ENCODE peak calls at places on chromosome 16, in five cellular contexts. One of them, this sample, is unnamed.

GRCh38 chr16:66451548-66451947 is 24.5 kb downstream of the BEAN1 start:
- DNase-seq in LNCaP clone FGC: no peak
- DNase-seq in AG04450: no peak
- DNase-seq in neuronal stem cell: no peak
- DNase-seq in heart right ventricle: no peak
- DNase-seq in this sample: peak; percentile 31

GRCh38 chr16:78331749-78332148 is 232.3 kb downstream of the WWOX start:
- DNase-seq in LNCaP clone FGC: no peak
- DNase-seq in AG04450: no peak
- DNase-seq in neuronal stem cell: no peak
- DNase-seq in heart right ventricle: no peak
- DNase-seq in this sample: no peak

GRCh38 chr16:89801800-89802199 is 14.6 kb downstream of the FANCA start:
- DNase-seq in LNCaP clone FGC: no peak
- DNase-seq in AG04450: no peak
- DNase-seq in neuronal stem cell: no peak
- DNase-seq in heart right ventricle: no peak
- DNase-seq in this sample: no peak

GRCh38 chr16:4293822-4294457 is 21.1 kb upstream of the TFAP4 start:
- DNase-seq in LNCaP clone FGC: no peak
- DNase-seq in AG04450: no peak
- DNase-seq in neuronal stem cell: no peak
- DNase-seq in heart right ventricle: peak; percentile 52
- DNase-seq in this sample: no peak

GRCh38 chr16:35311475-35311874 is 1852.1 kb downstream of the TP53TG3F start:
- DNase-seq in LNCaP clone FGC: no peak
- DNase-seq in AG04450: no peak
- DNase-seq in neuronal stem cell: no peak
- DNase-seq in heart right ventricle: no peak
- DNase-seq in this sample: no peak

GRCh38 chr16:87661561-87661960 is 59.3 kb downstream of the JPH3 start:
- DNase-seq in LNCaP clone FGC: no peak
- DNase-seq in AG04450: no peak
- DNase-seq in neuronal stem cell: peak; percentile 63
- DNase-seq in heart right ventricle: peak; percentile 43
- DNase-seq in this sample: no peak

GRCh38 chr16:81582655-81583441 is 138.2 kb downstream of the CMIP start:
- DNase-seq in LNCaP clone FGC: no peak
- DNase-seq in AG04450: no peak
- DNase-seq in neuronal stem cell: no peak
- DNase-seq in heart right ventricle: no peak
- DNase-seq in this sample: no peak

GRCh38 chr16:88856122-88856827 is 472 bp downstream of the GALNS start:
- DNase-seq in LNCaP clone FGC: no peak
- DNase-seq in AG04450: no peak
- DNase-seq in neuronal stem cell: peak; percentile 37
- DNase-seq in heart right ventricle: no peak
- DNase-seq in this sample: no peak

GRCh38 chr16:87235810-87236515 is 81.2 kb downstream of the C16orf95 start:
- DNase-seq in LNCaP clone FGC: no peak
- DNase-seq in AG04450: no peak
- DNase-seq in neuronal stem cell: no peak
- DNase-seq in heart right ventricle: no peak
- DNase-seq in this sample: no peak

GRCh38 chr16:12927591-12927990 is 26.2 kb downstream of the SHISA9 start:
- DNase-seq in LNCaP clone FGC: no peak
- DNase-seq in AG04450: no peak
- DNase-seq in neuronal stem cell: no peak
- DNase-seq in heart right ventricle: no peak
- DNase-seq in this sample: no peak

GRCh38 chr16:58885528-58886170 is 151.5 kb upstream of the GOT2 start:
- DNase-seq in LNCaP clone FGC: no peak
- DNase-seq in AG04450: no peak
- DNase-seq in neuronal stem cell: no peak
- DNase-seq in heart right ventricle: no peak
- DNase-seq in this sample: no peak

GRCh38 chr16:48041861-48042435 is 113.8 kb downstream of the ABCC12 start:
- DNase-seq in LNCaP clone FGC: no peak
- DNase-seq in AG04450: no peak
- DNase-seq in neuronal stem cell: no peak
- DNase-seq in heart right ventricle: no peak
- DNase-seq in this sample: no peak

GRCh38 chr16:74667215-74667765 is 613 bp upstream of the RFWD3 start:
- DNase-seq in LNCaP clone FGC: no peak
- DNase-seq in AG04450: no peak
- DNase-seq in neuronal stem cell: peak; percentile 20
- DNase-seq in heart right ventricle: peak; percentile 13
- DNase-seq in this sample: no peak

GRCh38 chr16:23753908-23754593 is 775 bp upstream of the CHP2 start:
- DNase-seq in LNCaP clone FGC: no peak
- DNase-seq in AG04450: no peak
- DNase-seq in neuronal stem cell: no peak
- DNase-seq in heart right ventricle: no peak
- DNase-seq in this sample: no peak

GRCh38 chr16:11109551-11109950 is 146.5 kb downstream of the SOCS1 start:
- DNase-seq in LNCaP clone FGC: no peak
- DNase-seq in AG04450: no peak
- DNase-seq in neuronal stem cell: no peak
- DNase-seq in heart right ventricle: no peak
- DNase-seq in this sample: no peak

GRCh38 chr16:3152022-3152272 is 17.1 kb downstream of the ZNF213 start:
- DNase-seq in LNCaP clone FGC: no peak
- DNase-seq in AG04450: no peak
- DNase-seq in neuronal stem cell: no peak
- DNase-seq in heart right ventricle: no peak
- DNase-seq in this sample: no peak

GRCh38 chr16:49250689-49251088 is 30.9 kb downstream of the CBLN1 start:
- DNase-seq in LNCaP clone FGC: no peak
- DNase-seq in AG04450: no peak
- DNase-seq in neuronal stem cell: no peak
- DNase-seq in heart right ventricle: no peak
- DNase-seq in this sample: no peak

GRCh38 chr16:72500545-72500944 is 328.6 kb upstream of the PMFBP1 start:
- DNase-seq in LNCaP clone FGC: no peak
- DNase-seq in AG04450: no peak
- DNase-seq in neuronal stem cell: no peak
- DNase-seq in heart right ventricle: no peak
- DNase-seq in this sample: no peak

GRCh38 chr16:29926675-29927522 is 873 bp upstream of the KCTD13 start:
- DNase-seq in LNCaP clone FGC: no peak
- DNase-seq in AG04450: no peak
- DNase-seq in neuronal stem cell: no peak
- DNase-seq in heart right ventricle: no peak
- DNase-seq in this sample: peak; percentile 31

GRCh38 chr16:24540575-24541240 is 1.3 kb downstream of the RBBP6 start:
- DNase-seq in LNCaP clone FGC: no peak
- DNase-seq in AG04450: no peak
- DNase-seq in neuronal stem cell: no peak
- DNase-seq in heart right ventricle: no peak
- DNase-seq in this sample: no peak

GRCh38 chr16:88685156-88686061 is 898 bp downstream of the SNAI3 start:
- DNase-seq in LNCaP clone FGC: no peak
- DNase-seq in AG04450: no peak
- DNase-seq in neuronal stem cell: no peak
- DNase-seq in heart right ventricle: no peak
- DNase-seq in this sample: peak; percentile 59

GRCh38 chr16:13036600-13036999 is 135.2 kb downstream of the SHISA9 start:
- DNase-seq in LNCaP clone FGC: peak; percentile 4
- DNase-seq in AG04450: no peak
- DNase-seq in neuronal stem cell: peak; percentile 65
- DNase-seq in heart right ventricle: peak; percentile 37
- DNase-seq in this sample: no peak

GRCh38 chr16:12572316-12572985 is 231.2 kb downstream of the CPPED1 start:
- DNase-seq in LNCaP clone FGC: no peak
- DNase-seq in AG04450: no peak
- DNase-seq in neuronal stem cell: no peak
- DNase-seq in heart right ventricle: no peak
- DNase-seq in this sample: no peak

GRCh38 chr16:58814348-58814801 is 80.3 kb upstream of the GOT2 start:
- DNase-seq in LNCaP clone FGC: no peak
- DNase-seq in AG04450: peak; percentile 2
- DNase-seq in neuronal stem cell: peak; percentile 54
- DNase-seq in heart right ventricle: peak; percentile 23
- DNase-seq in this sample: no peak

GRCh38 chr16:20393801-20394637 is 10.5 kb downstream of the PDILT start:
- DNase-seq in LNCaP clone FGC: peak; percentile 34
- DNase-seq in AG04450: no peak
- DNase-seq in neuronal stem cell: no peak
- DNase-seq in heart right ventricle: peak; percentile 11
- DNase-seq in this sample: no peak

GRCh38 chr16:84509032-84509950 is 4.8 kb upstream of the MEAK7 start:
- DNase-seq in LNCaP clone FGC: no peak
- DNase-seq in AG04450: no peak
- DNase-seq in neuronal stem cell: no peak
- DNase-seq in heart right ventricle: no peak
- DNase-seq in this sample: no peak

GRCh38 chr16:84504420-84505248 is at the start of gene MEAK7:
- DNase-seq in LNCaP clone FGC: peak; percentile 97
- DNase-seq in AG04450: peak; percentile 95
- DNase-seq in neuronal stem cell: peak; percentile 98
- DNase-seq in heart right ventricle: peak; percentile 99
- DNase-seq in this sample: peak; percentile 99

GRCh38 chr16:84508502-84508901 is 4.0 kb upstream of the MEAK7 start:
- DNase-seq in LNCaP clone FGC: no peak
- DNase-seq in AG04450: no peak
- DNase-seq in neuronal stem cell: no peak
- DNase-seq in heart right ventricle: no peak
- DNase-seq in this sample: no peak

GRCh38 chr16:84505249-84506156 is 1.0 kb upstream of the MEAK7 start:
- DNase-seq in LNCaP clone FGC: no peak
- DNase-seq in AG04450: no peak
- DNase-seq in neuronal stem cell: no peak
- DNase-seq in heart right ventricle: no peak
- DNase-seq in this sample: peak; percentile 77

DNA sequence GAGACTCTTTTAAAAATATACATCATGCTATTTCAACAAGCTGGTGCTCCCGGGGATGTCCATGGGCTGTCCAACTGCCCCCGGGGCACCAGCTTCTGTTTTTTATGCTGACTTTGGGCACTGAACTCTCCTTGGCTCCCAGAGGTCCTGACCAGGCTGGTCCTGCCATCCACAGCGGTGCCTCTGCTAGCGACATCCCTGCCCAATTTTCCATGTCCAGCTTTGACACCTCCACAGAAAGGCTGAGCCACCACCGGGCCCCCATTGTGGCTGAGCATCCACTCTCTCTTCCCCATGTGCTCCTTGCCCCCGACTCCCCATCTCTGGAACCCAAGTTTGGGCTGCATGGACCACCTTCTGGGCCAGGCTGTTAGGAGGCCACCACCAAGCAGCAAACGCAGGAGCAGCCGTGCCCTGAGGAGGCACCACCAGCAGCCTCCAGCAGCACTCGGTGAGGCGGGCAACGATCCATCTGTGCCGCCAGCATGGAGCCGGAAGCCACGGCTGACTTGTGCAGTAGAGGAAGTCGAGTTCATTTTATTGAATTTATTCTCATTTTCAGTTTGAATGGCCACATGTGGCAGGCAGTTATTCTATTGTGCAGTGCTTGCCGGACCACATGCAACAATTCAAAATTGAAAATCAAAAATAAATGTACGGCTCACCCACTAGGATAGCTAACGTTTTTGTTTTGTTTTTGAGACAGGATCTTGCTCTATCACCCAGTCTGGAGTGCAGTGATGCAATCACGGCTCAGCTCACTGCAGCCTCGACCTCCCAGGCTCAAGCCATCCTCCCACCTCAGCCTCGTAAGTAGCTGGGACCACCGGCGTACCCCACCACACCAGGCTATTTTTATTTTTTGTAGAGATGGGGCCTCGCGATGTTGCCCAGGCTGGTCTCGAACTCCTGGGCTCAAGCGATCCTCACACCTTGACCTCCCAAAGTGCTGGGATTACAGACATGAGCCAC is 2.8 kb upstream of the MEAK7 start:
- DNase-seq in LNCaP clone FGC: no peak
- DNase-seq in AG04450: no peak
- DNase-seq in neuronal stem cell: no peak
- DNase-seq in heart right ventricle: no peak
- DNase-seq in this sample: no peak
- H3K4me3 ChIP-seq in LNCaP clone FGC: no peak overlapping the region
- H3K4me3 ChIP-seq in AG04450: no peak overlapping the region
- H3K4me3 ChIP-seq in neuronal stem cell: no peak overlapping the region
- H3K4me3 ChIP-seq in heart right ventricle: no peak overlapping the region
- H3K4me3 ChIP-seq in this sample: no peak overlapping the region

GRCh38 chr16:22380529-22380928 is 6.1 kb upstream of the CDR2 start:
- DNase-seq in LNCaP clone FGC: no peak
- DNase-seq in AG04450: no peak
- DNase-seq in neuronal stem cell: no peak
- DNase-seq in heart right ventricle: no peak
- DNase-seq in this sample: no peak
- H3K4me3 ChIP-seq in LNCaP clone FGC: no peak overlapping the region
- H3K4me3 ChIP-seq in AG04450: no peak overlapping the region
- H3K4me3 ChIP-seq in neuronal stem cell: no peak overlapping the region
- H3K4me3 ChIP-seq in heart right ventricle: no peak overlapping the region
- H3K4me3 ChIP-seq in this sample: no peak overlapping the region

GRCh38 chr16:67862623-67863583 is 9.9 kb upstream of the EDC4 start:
- DNase-seq in LNCaP clone FGC: no peak
- DNase-seq in AG04450: no peak
- DNase-seq in neuronal stem cell: no peak
- DNase-seq in heart right ventricle: peak; percentile 89
- DNase-seq in this sample: peak; percentile 82
- H3K4me3 ChIP-seq in LNCaP clone FGC: no peak overlapping the region
- H3K4me3 ChIP-seq in AG04450: no peak overlapping the region
- H3K4me3 ChIP-seq in neuronal stem cell: no peak overlapping the region
- H3K4me3 ChIP-seq in heart right ventricle: no peak overlapping the region
- H3K4me3 ChIP-seq in this sample: no peak overlapping the region

GRCh38 chr16:424033-424622 is 1.3 kb upstream of the RAB11FIP3 start:
- DNase-seq in LNCaP clone FGC: peak; percentile 31
- DNase-seq in AG04450: peak; percentile 74
- DNase-seq in neuronal stem cell: no peak
- DNase-seq in heart right ventricle: peak; percentile 85
- DNase-seq in this sample: peak; percentile 85
- H3K4me3 ChIP-seq in LNCaP clone FGC: peak overlapping the region; percentile 71
- H3K4me3 ChIP-seq in AG04450: peak overlapping the region; percentile 31
- H3K4me3 ChIP-seq in neuronal stem cell: no peak overlapping the region
- H3K4me3 ChIP-seq in heart right ventricle: peak overlapping the region; percentile 74
- H3K4me3 ChIP-seq in this sample: peak overlapping the region; percentile 80

DNA sequence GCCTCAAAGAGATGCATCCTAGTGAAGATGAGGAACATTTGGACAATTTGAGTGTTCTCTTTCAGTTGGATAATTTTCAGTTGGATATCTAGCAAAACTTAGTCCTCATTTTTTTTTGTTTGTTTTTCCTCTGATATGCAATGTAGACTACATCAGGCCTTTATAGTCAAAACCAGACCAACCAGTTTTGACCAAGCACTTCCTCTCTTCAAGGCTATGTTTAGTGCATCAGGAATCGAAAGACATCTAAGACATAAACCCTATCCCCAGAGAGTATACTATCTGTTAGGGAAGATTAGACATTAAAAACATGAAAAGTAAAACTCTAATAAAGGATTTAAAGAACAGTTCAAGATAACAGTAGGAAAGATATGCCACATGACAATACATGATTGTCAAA is 256.1 kb downstream of the IRX3 start:
- DNase-seq in LNCaP clone FGC: peak; percentile 71
- DNase-seq in AG04450: no peak
- DNase-seq in neuronal stem cell: no peak
- DNase-seq in heart right ventricle: no peak
- DNase-seq in this sample: no peak
- H3K4me3 ChIP-seq in LNCaP clone FGC: no peak overlapping the region
- H3K4me3 ChIP-seq in AG04450: no peak overlapping the region
- H3K4me3 ChIP-seq in neuronal stem cell: no peak overlapping the region
- H3K4me3 ChIP-seq in heart right ventricle: no peak overlapping the region
- H3K4me3 ChIP-seq in this sample: no peak overlapping the region

This sample was measured in suprapubic skin.